ENCODE peak calls at places on chromosomes 12 and 14, in eight cellular contexts. X is stimulated activated CD4-positive, alpha-beta T cell treated with anti-CD3 and anti-CD28 coated beads, Interleukin-12 subunit alpha, Interleukin-12 subunit beta, amount 100 ng/mL, for 24 hours; C is neuronal stem cell; K is stromal cell of bone marrow; L is AG08395; G is SK-N-MC; E is dorsolateral prefrontal cortex; H is non-pigmented ciliary epithelial cell. W is an unnamed sample.

GRCh38 chr12:20101046-20101445 is 267.3 kb upstream of the PDE3A start:
- DNase-seq in K (no peak), X (no peak), H (no peak), E (no peak), C (no peak), G (no peak), L (no peak), W (peak)

GRCh38 chr14:51451561-51451960 is 200.1 kb upstream of the FRMD6 start:
- DNase-seq in H (no peak), G (no peak), E (no peak), L (no peak), X (no peak), C (no peak), K (no peak), W (no peak)

GRCh38 chr12:92603741-92604432 is 98.9 kb upstream of the PLEKHG7 start:
- DNase-seq in H (no peak), K (no peak), X (no peak), C (no peak), G (no peak), L (no peak), E (no peak), W (no peak)

GRCh38 chr12:67193705-67194104 is 75.5 kb upstream of the CAND1 start:
- DNase-seq in E (no peak), G (peak), H (peak), K (peak), C (peak), L (peak), X (no peak), W (peak)

GRCh38 chr12:54262403-54262925 is 17.5 kb downstream of the CBX5 start:
- DNase-seq in X (no peak), E (no peak), G (no peak), H (no peak), C (no peak), L (peak), K (peak), W (peak)

GRCh38 chr12:132190834-132191500 is 46.7 kb downstream of the NOC4L start:
- DNase-seq in C (no peak), G (no peak), E (no peak), H (no peak), L (no peak), K (no peak), X (no peak), W (no peak)

GRCh38 chr14:60736494-60736893 is 1.9 kb downstream of the MNAT1 start:
- DNase-seq in H (peak), L (peak), K (peak), X (no peak), C (no peak), E (no peak), G (no peak), W (peak)

GRCh38 chr12:123231931-123232330 is 1.0 kb downstream of the MPHOSPH9 start:
- DNase-seq in E (no peak), K (no peak), C (no peak), L (no peak), H (no peak), G (no peak), X (no peak), W (no peak)

GRCh38 chr14:21647380-21647779 is 6.3 kb upstream of the OR4E2 start:
- DNase-seq in C (no peak), X (no peak), E (no peak), H (no peak), K (peak), G (no peak), L (no peak), W (no peak)

GRCh38 chr14:54338696-54339317 is 58.0 kb upstream of the CDKN3 start:
- DNase-seq in H (peak), G (no peak), L (peak), K (peak), C (no peak), X (no peak), E (no peak), W (peak)

GRCh38 chr12:62924084-62924483 is 10.9 kb downstream of the PPM1H start:
- DNase-seq in G (no peak), X (no peak), C (no peak), K (no peak), L (no peak), H (no peak), E (no peak), W (no peak)

GRCh38 chr14:104138098-104138890 is at the start of gene KIF26A:
- DNase-seq in G (no peak), X (no peak), E (no peak), C (peak), H (no peak), L (no peak), K (no peak), W (no peak)

GRCh38 chr12:13505224-13505623 is 308.7 kb downstream of the EMP1 start:
- DNase-seq in K (no peak), L (no peak), G (no peak), X (no peak), H (no peak), E (no peak), C (no peak), W (no peak)

GRCh38 chr12:124956571-124956970 is 32.4 kb downstream of the DHX37 start:
- DNase-seq in L (no peak), C (no peak), E (no peak), G (no peak), X (no peak), K (no peak), H (no peak), W (no peak)

GRCh38 chr12:54725233-54725843 is 77.2 kb upstream of the DCD start:
- DNase-seq in E (no peak), K (peak), C (no peak), X (no peak), L (peak), H (no peak), G (peak), W (peak)

GRCh38 chr12:619346-619745 is 43.9 kb downstream of the NINJ2 start:
- DNase-seq in H (no peak), X (no peak), E (no peak), C (no peak), K (no peak), G (no peak), L (no peak), W (no peak)

GRCh38 chr14:105999361-106000028 is 473.1 kb downstream of the TMEM121 start:
- DNase-seq in E (no peak), H (no peak), C (no peak), L (no peak), X (no peak), K (no peak), G (no peak), W (peak)

GRCh38 chr12:49825360-49825970 is 2.7 kb downstream of the NCKAP5L start:
- DNase-seq in H (no peak), K (peak), C (no peak), G (no peak), L (peak), X (no peak), E (no peak), W (peak)

GRCh38 chr12:43805149-43805856 is 814 bp downstream of the TWF1 start:
- DNase-seq in H (no peak), C (no peak), K (no peak), E (no peak), G (no peak), X (no peak), L (no peak), W (no peak)

W was measured in myocyte.